ENCODE peak calls at places on chromosome 15, in four cellular contexts. Z, U, V and K are unnamed samples.

GRCh38 chr15:63013052-63013808 is 29.3 kb upstream of the TPM1 start:
- DNase-seq in V (no peak), U (no peak), Z (no peak), K (no peak)

GRCh38 chr15:49832421-49832980 is 211.7 kb downstream of the DTWD1 start:
- DNase-seq in Z (peak; percentile 14), U (peak; percentile 31), V (no peak), K (peak; percentile 79)

GRCh38 chr15:82663186-82663600 is 16.0 kb upstream of the CPEB1 start:
- DNase-seq in V (no peak), Z (peak; percentile 87), U (peak; percentile 36), K (peak; percentile 53)

GRCh38 chr15:83046558-83047127 is 20.4 kb downstream of the BTBD1 start:
- DNase-seq in U (no peak), V (no peak), Z (no peak), K (no peak)

GRCh38 chr15:99565031-99565280 is 828 bp upstream of the MEF2A start:
- DNase-seq in Z (no peak), V (no peak), U (no peak), K (no peak)

GRCh38 chr15:81327526-81327925 is 3.6 kb upstream of the STARD5 start:
- DNase-seq in Z (no peak), V (no peak), U (no peak), K (no peak)

GRCh38 chr15:89340586-89340985 is 6.0 kb upstream of the POLG start:
- DNase-seq in Z (no peak), U (no peak), V (no peak), K (no peak)

GRCh38 chr15:80567721-80568157 is 127.4 kb upstream of the ABHD17C start:
- DNase-seq in Z (peak; percentile 53), U (peak; percentile 72), V (no peak), K (peak; percentile 89)

GRCh38 chr15:56918907-56919707 is 663 bp downstream of the TCF12 start:
- DNase-seq in U (peak; percentile 25), V (no peak), Z (peak; percentile 54), K (peak; percentile 59)

GRCh38 chr15:32956006-32956405 is 238.2 kb downstream of the GREM1 start:
- DNase-seq in V (no peak), U (peak; percentile 25), Z (peak; percentile 31), K (peak; percentile 55)

GRCh38 chr15:70329179-70329578 is 231.5 kb upstream of the TLE3 start:
- DNase-seq in U (no peak), V (no peak), Z (no peak), K (no peak)

GRCh38 chr15:35876762-35877161 is 330.8 kb upstream of the DPH6 start:
- DNase-seq in U (no peak), V (no peak), Z (no peak), K (no peak)

GRCh38 chr15:73755481-73755880 is 2.3 kb upstream of the INSYN1 start:
- DNase-seq in U (no peak), V (no peak), Z (no peak), K (no peak)

GRCh38 chr15:63797901-63798300 is 35.8 kb downstream of the HERC1 start:
- DNase-seq in U (no peak), Z (no peak), V (no peak), K (no peak)

GRCh38 chr15:98311566-98312188 is 336.7 kb upstream of the IGF1R start:
- DNase-seq in Z (peak; percentile 58), V (peak; percentile 9), U (peak; percentile 62), K (peak; percentile 80)

GRCh38 chr15:39834256-39834655 is 51.6 kb upstream of the FSIP1 start:
- DNase-seq in Z (no peak), U (no peak), V (no peak), K (no peak)

GRCh38 chr15:77907824-77908751 is 169.4 kb downstream of the TBC1D2B start:
- DNase-seq in Z (peak; percentile 44), V (no peak), U (peak; percentile 61), K (no peak)

GRCh38 chr15:63186065-63186464 is 3.3 kb upstream of the RAB8B start:
- DNase-seq in U (peak; percentile 41), V (no peak), Z (no peak), K (peak; percentile 52)

GRCh38 chr15:68231102-68231818 is 1.7 kb upstream of the CLN6 start:
- DNase-seq in V (no peak), Z (no peak), U (no peak), K (no peak)

GRCh38 chr15:87345955-87346354 is 910.6 kb downstream of the NTRK3 start:
- DNase-seq in V (no peak), U (no peak), Z (no peak), K (no peak)

GRCh38 chr15:90881978-90882721 is 2.2 kb upstream of the FES start:
- DNase-seq in V (no peak), Z (no peak), U (no peak), K (no peak)

GRCh38 chr15:57510647-57511046 is 81.1 kb upstream of the MYZAP start:
- DNase-seq in V (no peak), Z (no peak), U (no peak), K (no peak)

GRCh38 chr15:78174398-78174797 is 25.2 kb downstream of the IDH3A start:
- DNase-seq in Z (no peak), U (no peak), V (no peak), K (no peak)

GRCh38 chr15:23708332-23708731 is 21.2 kb upstream of the NDN start:
- DNase-seq in Z (no peak), U (no peak), V (no peak), K (no peak)

GRCh38 chr15:99435138-99435695 is 130.6 kb upstream of the MEF2A start:
- DNase-seq in U (no peak), Z (no peak), V (no peak), K (no peak)

GRCh38 chr15:68672781-68673205 is 94.0 kb downstream of the CORO2B start:
- DNase-seq in V (no peak), Z (no peak), U (no peak), K (peak; percentile 29)

GRCh38 chr15:42048080-42048820 is 27.4 kb upstream of the PLA2G4E start:
- DNase-seq in V (no peak), Z (no peak), U (no peak), K (no peak)

GRCh38 chr15:87355946-87356345 is 900.6 kb downstream of the NTRK3 start:
- DNase-seq in Z (no peak), U (no peak), V (no peak), K (no peak)

GRCh38 chr15:33872761-33873106 is 95.6 kb upstream of the CHRM5 start:
- DNase-seq in U (no peak), V (no peak), Z (no peak), K (no peak)

GRCh38 chr15:62940755-62941361 is 101.7 kb upstream of the TPM1 start:
- DNase-seq in U (no peak), V (no peak), Z (no peak), K (peak; percentile 75)

GRCh38 chr15:77837649-77838025 is 204.9 kb upstream of the LINGO1 start:
- DNase-seq in Z (no peak), V (no peak), U (no peak), K (no peak)

GRCh38 chr15:63514533-63514943 is 10.1 kb downstream of the USP3 start:
- DNase-seq in U (peak; percentile 76), Z (no peak), V (no peak), K (peak; percentile 86)

GRCh38 chr15:77528290-77528967 is 104.3 kb downstream of the LINGO1 start:
- DNase-seq in U (no peak), Z (no peak), V (no peak), K (no peak)

GRCh38 chr15:56428821-56429458 is 36.0 kb downstream of the MNS1 start:
- DNase-seq in Z (peak; percentile 36), V (peak; percentile 7), U (peak; percentile 32), K (peak; percentile 47)

GRCh38 chr15:79337591-79337990 is 26.7 kb downstream of the TMED3 start:
- DNase-seq in U (no peak), Z (no peak), V (no peak), K (no peak)

GRCh38 chr15:60727260-60727659 is 248.3 kb upstream of the ICE2 start:
- DNase-seq in U (peak; percentile 61), Z (no peak), V (no peak), K (no peak)

GRCh38 chr15:65547841-65548240 is 17.6 kb downstream of the HACD3 start:
- DNase-seq in Z (no peak), U (no peak), V (no peak), K (no peak)

GRCh38 chr15:43808960-43809678 is 8.7 kb downstream of the HYPK start:
- DNase-seq in U (no peak), V (no peak), Z (no peak), K (no peak)

GRCh38 chr15:67854358-67854757 is 14.5 kb upstream of the RNU6-1 start:
- DNase-seq in U (peak; percentile 72), Z (no peak), V (peak; percentile 46), K (no peak)

GRCh38 chr15:46329876-46330275 is 695.0 kb downstream of the SQOR start:
- DNase-seq in U (no peak), V (no peak), Z (no peak), K (no peak)

GRCh38 chr15:59353994-59354951 is 18.4 kb downstream of the MYO1E start:
- DNase-seq in V (no peak), U (no peak), Z (no peak), K (no peak)

GRCh38 chr15:59349715-59350420 is 22.8 kb downstream of the MYO1E start:
- DNase-seq in U (peak; percentile 28), Z (peak; percentile 31), V (no peak), K (peak; percentile 90)

GRCh38 chr15:59352189-59352588 is 20.5 kb downstream of the MYO1E start:
- DNase-seq in U (no peak), V (no peak), Z (no peak), K (no peak)

GRCh38 chr15:59350421-59350732 is 22.3 kb downstream of the MYO1E start:
- DNase-seq in Z (no peak), U (no peak), V (no peak), K (no peak)

DNA sequence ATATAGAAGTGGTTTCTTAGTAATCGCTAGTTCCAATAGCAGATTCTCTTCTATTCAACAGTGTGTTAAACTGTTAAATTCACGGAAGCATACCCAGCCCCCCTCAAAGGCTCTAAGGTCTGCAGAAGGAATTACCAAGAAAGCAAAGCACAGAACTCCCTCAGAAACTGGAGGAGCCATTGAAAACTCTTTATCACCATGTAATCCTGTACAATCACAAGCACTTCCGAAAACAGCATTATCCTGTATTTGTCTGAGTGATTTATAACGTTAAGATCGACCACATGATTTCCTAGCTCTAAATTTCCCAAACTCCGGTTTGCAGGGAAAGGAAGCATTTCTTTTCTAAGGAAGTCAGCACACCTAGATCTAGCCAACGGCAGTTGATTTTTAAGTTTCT is 20.0 kb downstream of the MYO1E start:
- DNase-seq in U (no peak), V (no peak), Z (no peak), K (no peak)
- TF ChIP-seq MYC in U (no peak), V (no peak), Z (no peak), K (no peak)

GRCh38 chr15:76366714-76367113 is 30.1 kb downstream of the ISL2 start:
- DNase-seq in Z (no peak), V (no peak), U (no peak), K (no peak)
- TF ChIP-seq ESRRA in Z (no peak), V (no peak), U (no peak), K (no peak)

DNA sequence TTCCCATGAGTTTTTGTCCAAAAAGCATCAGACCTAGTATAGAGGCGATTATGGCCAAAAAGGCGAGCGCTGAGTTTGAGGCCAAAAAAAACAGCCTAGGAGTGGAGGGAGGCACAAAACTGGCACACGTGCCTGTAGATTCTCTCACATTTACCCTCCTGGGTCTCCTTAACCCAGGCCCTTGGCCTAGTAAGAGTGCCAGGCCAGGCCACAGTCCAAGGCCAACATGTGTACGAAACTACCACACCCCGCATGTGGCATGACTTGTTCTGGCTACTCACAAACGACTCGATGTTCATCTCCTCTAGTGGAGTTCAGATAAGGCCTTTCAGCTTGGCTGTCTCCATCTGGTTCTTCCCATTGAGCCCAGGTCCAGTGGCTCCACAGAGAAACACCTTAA is 62.9 kb downstream of the DUT start:
- DNase-seq in U (no peak), V (no peak), Z (no peak), K (no peak)
- TF ChIP-seq MYC in U (no peak), V (no peak), Z (no peak), K (no peak)

GRCh38 chr15:61750271-61751084 is 309.8 kb downstream of the VPS13C start:
- DNase-seq in Z (no peak), V (no peak), U (no peak), K (no peak)
- TF ChIP-seq ESRRA in Z (no peak), V (no peak), U (no peak), K (no peak)